ENCODE peak calls at places on chromosomes 1 and 21, in four cellular contexts. One of them, this sample, is unnamed.

GRCh38 chr1:167492509-167492910 is 25.8 kb downstream of the CD247 start:
- DNase-seq in IMR-90: no peak
- DNase-seq in H9: no peak
- DNase-seq in mesendoderm: peak; percentile 57
- DNase-seq in this sample: no peak

GRCh38 chr1:231665046-231665445 is 38.5 kb downstream of the DISC1 start:
- DNase-seq in IMR-90: no peak
- DNase-seq in H9: no peak
- DNase-seq in mesendoderm: no peak
- DNase-seq in this sample: no peak

GRCh38 chr1:227272428-227272827 is 45.9 kb downstream of the CDC42BPA start:
- DNase-seq in IMR-90: no peak
- DNase-seq in H9: no peak
- DNase-seq in mesendoderm: no peak
- DNase-seq in this sample: no peak

GRCh38 chr1:11719313-11720032 is 16.5 kb upstream of the AGTRAP start:
- DNase-seq in IMR-90: peak; percentile 61
- DNase-seq in H9: peak; percentile 67
- DNase-seq in mesendoderm: peak; percentile 45
- DNase-seq in this sample: peak; percentile 48

GRCh38 chr1:233240839-233241682 is 54.5 kb downstream of the PCNX2 start:
- DNase-seq in IMR-90: peak; percentile 42
- DNase-seq in H9: peak; percentile 42
- DNase-seq in mesendoderm: peak; percentile 65
- DNase-seq in this sample: peak; percentile 26

GRCh38 chr1:118717893-118718292 is 270.2 kb downstream of the TBX15 start:
- DNase-seq in IMR-90: no peak
- DNase-seq in H9: no peak
- DNase-seq in mesendoderm: peak; percentile 11
- DNase-seq in this sample: no peak

GRCh38 chr1:16026723-16027484 is 5.1 kb downstream of the CLCNKA start:
- DNase-seq in IMR-90: no peak
- DNase-seq in H9: peak; percentile 98
- DNase-seq in mesendoderm: peak; percentile 95
- DNase-seq in this sample: peak; percentile 87

GRCh38 chr21:36557316-36557715 is 77.4 kb upstream of the CLDN14 start:
- DNase-seq in IMR-90: no peak
- DNase-seq in H9: no peak
- DNase-seq in mesendoderm: no peak
- DNase-seq in this sample: no peak

GRCh38 chr1:97621955-97622354 is 298.9 kb downstream of the DPYD start:
- DNase-seq in IMR-90: peak; percentile 18
- DNase-seq in H9: no peak
- DNase-seq in mesendoderm: no peak
- DNase-seq in this sample: no peak

GRCh38 chr1:178232949-178233348 is 139.0 kb downstream of the RASAL2 start:
- DNase-seq in IMR-90: peak; percentile 62
- DNase-seq in H9: no peak
- DNase-seq in mesendoderm: no peak
- DNase-seq in this sample: no peak

GRCh38 chr1:161770250-161770649 is 4.1 kb downstream of the ATF6 start:
- DNase-seq in IMR-90: no peak
- DNase-seq in H9: no peak
- DNase-seq in mesendoderm: no peak
- DNase-seq in this sample: no peak

GRCh38 chr1:119541389-119541788 is 34.4 kb downstream of the HSD3B1 start:
- DNase-seq in IMR-90: no peak
- DNase-seq in H9: no peak
- DNase-seq in mesendoderm: no peak
- DNase-seq in this sample: no peak

GRCh38 chr1:86636898-86637297 is 67.5 kb upstream of the SH3GLB1 start:
- DNase-seq in IMR-90: no peak
- DNase-seq in H9: no peak
- DNase-seq in mesendoderm: no peak
- DNase-seq in this sample: no peak

GRCh38 chr1:19442150-19443096 is 42.9 kb downstream of the CAPZB start:
- DNase-seq in IMR-90: peak; percentile 60
- DNase-seq in H9: no peak
- DNase-seq in mesendoderm: no peak
- DNase-seq in this sample: no peak

GRCh38 chr1:82464362-82464931 is 663.7 kb downstream of the ADGRL2 start:
- DNase-seq in IMR-90: no peak
- DNase-seq in H9: no peak
- DNase-seq in mesendoderm: no peak
- DNase-seq in this sample: no peak

GRCh38 chr1:2413495-2414296 is 1.3 kb upstream of the PEX10 start:
- DNase-seq in IMR-90: no peak
- DNase-seq in H9: peak; percentile 54
- DNase-seq in mesendoderm: peak; percentile 44
- DNase-seq in this sample: no peak

GRCh38 chr1:232728507-232729263 is 76.5 kb upstream of the MAP10 start:
- DNase-seq in IMR-90: peak; percentile 26
- DNase-seq in H9: no peak
- DNase-seq in mesendoderm: no peak
- DNase-seq in this sample: no peak

GRCh38 chr1:204885288-204885711 is 14.6 kb downstream of the NFASC start:
- DNase-seq in IMR-90: no peak
- DNase-seq in H9: no peak
- DNase-seq in mesendoderm: no peak
- DNase-seq in this sample: no peak

DNA sequence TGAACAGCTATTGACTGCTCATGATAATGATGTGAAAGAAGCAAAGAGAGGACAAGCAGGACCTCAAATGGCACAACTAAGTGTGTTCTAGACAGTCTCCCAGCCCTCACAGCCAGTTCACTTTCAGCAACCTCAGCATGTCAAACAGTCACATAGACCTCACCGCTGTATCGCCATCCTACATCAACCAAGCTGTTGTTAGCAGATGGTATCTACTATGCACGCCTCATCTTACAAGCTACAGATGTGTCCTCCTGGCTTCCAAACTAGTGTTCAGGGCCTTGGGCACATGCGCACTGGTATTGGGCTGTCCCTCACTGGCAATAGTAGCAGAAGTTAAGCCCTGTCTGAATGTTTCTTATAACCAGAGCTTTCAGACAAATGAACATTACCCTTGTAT is 28.4 kb downstream of the EVI5 start:
- DNase-seq in IMR-90: peak; percentile 41
- DNase-seq in H9: no peak
- DNase-seq in mesendoderm: no peak
- DNase-seq in this sample: no peak
- H3K27ac ChIP-seq in IMR-90: peak overlapping the region; percentile 0
- H3K27ac ChIP-seq in H9: no peak overlapping the region
- H3K27ac ChIP-seq in mesendoderm: no peak overlapping the region
- H3K27ac ChIP-seq in this sample: no peak overlapping the region

DNA sequence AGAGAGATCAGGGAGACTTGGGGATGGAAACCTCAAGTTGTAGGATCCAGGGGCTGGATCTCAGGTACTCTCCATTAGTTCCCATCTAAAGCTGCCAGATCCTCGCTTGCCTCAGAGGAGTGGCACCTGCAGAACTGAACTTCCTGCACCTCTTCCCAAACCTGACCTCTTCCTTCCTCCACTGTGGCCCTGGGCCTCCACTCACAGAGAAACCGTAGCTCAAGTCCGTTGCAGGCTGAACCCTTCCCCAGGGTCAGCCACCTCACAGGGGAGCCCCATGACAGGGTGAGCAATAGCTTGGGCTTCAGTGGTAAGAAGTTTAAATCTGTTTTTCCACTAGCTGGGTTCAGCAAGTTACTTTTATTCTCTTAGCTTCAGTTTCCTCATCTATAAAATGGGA is 11.7 kb upstream of the CFAP45 start:
- DNase-seq in IMR-90: no peak
- DNase-seq in H9: no peak
- DNase-seq in mesendoderm: no peak
- DNase-seq in this sample: no peak
- H2AK5ac ChIP-seq in IMR-90: peak overlapping the region; percentile 54
- H2AK5ac ChIP-seq in H9: no peak overlapping the region
- H2AK5ac ChIP-seq in mesendoderm: peak overlapping the region; percentile 94
- H2AK5ac ChIP-seq in this sample: no peak overlapping the region

GRCh38 chr1:198268784-198269183 is 112.0 kb downstream of the NEK7 start:
- DNase-seq in IMR-90: no peak
- DNase-seq in H9: no peak
- DNase-seq in mesendoderm: no peak
- DNase-seq in this sample: no peak

GRCh38 chr1:198267056-198267455 is 110.3 kb downstream of the NEK7 start:
- DNase-seq in IMR-90: no peak
- DNase-seq in H9: no peak
- DNase-seq in mesendoderm: no peak
- DNase-seq in this sample: no peak

GRCh38 chr1:198270421-198270820 is 113.6 kb downstream of the NEK7 start:
- DNase-seq in IMR-90: no peak
- DNase-seq in H9: no peak
- DNase-seq in mesendoderm: no peak
- DNase-seq in this sample: no peak

GRCh38 chr1:198269352-198269940 is 112.6 kb downstream of the NEK7 start:
- DNase-seq in IMR-90: no peak
- DNase-seq in H9: no peak
- DNase-seq in mesendoderm: no peak
- DNase-seq in this sample: no peak

DNA sequence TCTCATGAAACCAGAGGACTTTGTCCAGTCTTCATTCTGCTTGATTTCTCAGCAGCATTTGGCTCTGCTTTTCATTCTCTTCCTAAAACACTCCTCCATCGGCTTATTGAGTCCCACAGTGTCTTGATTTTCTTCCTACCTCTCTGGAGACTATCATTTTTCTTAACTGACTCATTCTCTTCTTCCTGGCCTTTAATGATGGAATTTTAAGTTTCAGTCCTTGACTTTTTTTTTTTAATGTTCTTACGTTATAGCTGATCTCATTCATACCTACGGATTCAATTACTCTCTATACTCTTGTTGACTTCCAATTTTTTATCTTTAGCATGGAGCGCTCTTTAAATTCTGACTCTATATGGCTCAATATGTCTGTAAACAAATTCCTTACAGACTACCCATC is 111.1 kb downstream of the NEK7 start:
- DNase-seq in IMR-90: peak; percentile 86
- DNase-seq in H9: no peak
- DNase-seq in mesendoderm: no peak
- DNase-seq in this sample: no peak
- H3K27ac ChIP-seq in IMR-90: peak overlapping the region; percentile 71
- H3K27ac ChIP-seq in H9: no peak overlapping the region
- H3K27ac ChIP-seq in mesendoderm: no peak overlapping the region
- H3K27ac ChIP-seq in this sample: no peak overlapping the region

GRCh38 chr1:247453997-247454396 is 3.9 kb downstream of the OR2B11 start:
- DNase-seq in IMR-90: no peak
- DNase-seq in H9: no peak
- DNase-seq in mesendoderm: no peak
- DNase-seq in this sample: no peak
- H2AK5ac ChIP-seq in IMR-90: no peak overlapping the region
- H2AK5ac ChIP-seq in H9: no peak overlapping the region
- H2AK5ac ChIP-seq in mesendoderm: no peak overlapping the region
- H2AK5ac ChIP-seq in this sample: no peak overlapping the region

GRCh38 chr1:94790246-94790645 is 29.9 kb upstream of the SLC44A3 start:
- DNase-seq in IMR-90: peak; percentile 41
- DNase-seq in H9: no peak
- DNase-seq in mesendoderm: no peak
- DNase-seq in this sample: no peak

GRCh38 chr1:94792473-94792875 is 27.7 kb upstream of the SLC44A3 start:
- DNase-seq in IMR-90: peak; percentile 67
- DNase-seq in H9: no peak
- DNase-seq in mesendoderm: no peak
- DNase-seq in this sample: no peak

GRCh38 chr1:94790670-94791069 is 29.5 kb upstream of the SLC44A3 start:
- DNase-seq in IMR-90: no peak
- DNase-seq in H9: no peak
- DNase-seq in mesendoderm: no peak
- DNase-seq in this sample: no peak

GRCh38 chr1:94795321-94795899 is 24.7 kb upstream of the SLC44A3 start:
- DNase-seq in IMR-90: no peak
- DNase-seq in H9: no peak
- DNase-seq in mesendoderm: no peak
- DNase-seq in this sample: no peak

DNA sequence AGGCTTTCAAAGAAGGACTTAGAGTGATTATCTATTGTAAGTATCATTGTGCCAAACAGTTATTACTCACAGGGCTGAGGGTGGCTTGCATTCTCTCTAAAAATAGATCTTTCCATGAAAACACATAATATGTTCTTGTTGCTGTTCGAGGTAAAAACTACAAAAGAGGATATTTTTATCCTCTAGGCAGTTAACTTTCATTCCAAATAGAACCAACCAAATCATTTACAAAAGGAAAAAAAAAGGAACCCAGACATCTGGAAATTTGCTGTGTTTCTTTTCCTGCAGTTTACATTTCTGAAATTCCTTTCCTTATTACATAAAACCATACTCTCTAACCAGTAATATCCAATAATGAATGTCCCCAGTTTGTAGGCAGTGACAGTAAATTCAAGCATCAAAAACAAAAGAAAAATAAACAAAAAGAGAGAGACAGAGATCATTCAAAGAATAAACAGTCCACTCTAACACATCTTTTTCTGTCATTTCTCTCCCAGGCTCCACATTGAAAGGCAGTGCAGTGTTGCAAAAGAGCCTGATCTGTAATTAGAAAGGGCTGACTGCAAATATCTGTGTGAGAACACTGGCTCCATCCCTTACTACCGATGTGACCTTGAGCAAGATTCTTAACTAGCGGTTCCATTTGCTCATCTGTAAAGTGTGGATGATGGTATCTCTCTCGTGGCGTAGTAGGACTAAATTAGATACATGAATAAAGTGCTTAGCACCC is 27.1 kb upstream of the SLC44A3 start:
- DNase-seq in IMR-90: peak; percentile 79
- DNase-seq in H9: no peak
- DNase-seq in mesendoderm: no peak
- DNase-seq in this sample: no peak
- H3K27ac ChIP-seq in IMR-90: peak overlapping the region; percentile 83
- H3K27ac ChIP-seq in H9: no peak overlapping the region
- H3K27ac ChIP-seq in mesendoderm: no peak overlapping the region
- H3K27ac ChIP-seq in this sample: no peak overlapping the region

GRCh38 chr21:39538453-39539042 is 74.2 kb upstream of the B3GALT5 start:
- DNase-seq in IMR-90: no peak
- DNase-seq in H9: no peak
- DNase-seq in mesendoderm: no peak
- DNase-seq in this sample: no peak
- H2AK5ac ChIP-seq in IMR-90: no peak overlapping the region
- H2AK5ac ChIP-seq in H9: no peak overlapping the region
- H2AK5ac ChIP-seq in mesendoderm: no peak overlapping the region
- H2AK5ac ChIP-seq in this sample: no peak overlapping the region

DNA sequence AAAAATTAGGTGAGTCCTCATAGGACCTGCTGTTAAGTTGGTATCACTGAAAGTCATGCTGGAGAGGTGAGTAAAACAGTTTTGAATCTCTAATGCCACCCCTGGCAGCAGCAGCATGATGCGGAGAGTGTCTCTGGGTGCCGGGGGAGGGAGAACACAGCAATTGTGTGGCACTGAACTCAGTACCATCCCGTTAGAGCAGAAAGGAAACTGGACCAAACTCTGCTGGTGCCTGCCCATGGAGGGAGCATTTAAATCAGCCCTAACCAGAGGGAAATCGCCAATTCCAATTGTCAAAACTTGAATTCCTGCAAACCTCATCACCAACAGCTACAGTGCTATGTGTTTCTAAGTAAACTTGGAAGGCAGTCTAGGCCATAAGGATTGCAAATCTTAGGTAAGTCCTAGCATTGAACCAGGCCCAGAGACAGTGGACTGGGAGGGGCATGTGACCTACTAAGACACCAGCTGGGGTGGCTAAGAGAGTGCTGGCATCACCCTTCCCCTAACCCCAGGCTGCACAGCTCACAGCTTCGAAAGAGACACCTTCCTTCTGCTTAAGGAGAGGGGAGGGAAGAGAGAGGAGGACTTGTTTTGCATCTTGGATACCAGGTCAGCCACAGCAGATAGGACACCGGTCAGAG is 30.0 kb downstream of the CD53 start:
- DNase-seq in IMR-90: no peak
- DNase-seq in H9: no peak
- DNase-seq in mesendoderm: no peak
- DNase-seq in this sample: no peak
- H3K27ac ChIP-seq in IMR-90: no peak overlapping the region
- H3K27ac ChIP-seq in H9: no peak overlapping the region
- H3K27ac ChIP-seq in mesendoderm: no peak overlapping the region
- H3K27ac ChIP-seq in this sample: no peak overlapping the region

This sample was measured in neuronal stem cell.